ENCODE peak calls at places on chromosomes 11 and 22, in four cellular contexts. K is CD8-positive, alpha-beta T cell; N is mesendoderm; Z is kidney. W is an unnamed sample. For H3K4me1, the result is how much of the 10 kb centered on the place peaks cover.

GRCh38 chr11:116794851-116795250 is 3.2 kb upstream of the APOA5 start:
- DNase-seq in N (no peak), Z (no peak), K (no peak), W (no peak)

GRCh38 chr22:31173386-31174145 is 13.6 kb downstream of the RNF185 start:
- DNase-seq in K (no peak), N (peak), Z (no peak), W (no peak)

GRCh38 chr22:46568102-46568809 is 30.8 kb upstream of the CELSR1 start:
- DNase-seq in Z (peak), K (no peak), N (no peak), W (no peak)

GRCh38 chr11:120574881-120575280 is 63.3 kb downstream of the GRIK4 start:
- DNase-seq in K (no peak), Z (peak), N (peak), W (peak)

GRCh38 chr22:44573451-44573850 is 75.4 kb upstream of the RTL6 start:
- DNase-seq in K (no peak), N (no peak), Z (no peak), W (no peak)

GRCh38 chr11:134207538-134208239 is 16.1 kb downstream of the NCAPD3 start:
- DNase-seq in N (peak), Z (no peak), K (peak), W (peak)

GRCh38 chr22:43341565-43341964 is 1.6 kb downstream of the SCUBE1 start:
- DNase-seq in N (no peak), K (no peak), Z (no peak), W (peak)

GRCh38 chr22:40190501-40190900 is 12.8 kb downstream of the TNRC6B start:
- DNase-seq in Z (no peak), N (no peak), K (no peak), W (peak)

GRCh38 chr22:27919943-27920755 is 1.1 kb upstream of the PITPNB start:
- DNase-seq in Z (no peak), N (peak), K (no peak), W (peak)

GRCh38 chr11:94802501-94802900 is 34.3 kb downstream of the AMOTL1 start:
- DNase-seq in N (no peak), K (no peak), Z (no peak), W (no peak)

GRCh38 chr22:46229701-46230100 is 20.4 kb downstream of the CDPF1 start:
- DNase-seq in Z (no peak), K (no peak), N (no peak), W (no peak)

GRCh38 chr11:134034496-134035381 is 34.1 kb upstream of the JAM3 start:
- DNase-seq in N (no peak), K (no peak), Z (no peak), W (no peak)

GRCh38 chr11:8082391-8083087 is 1.5 kb downstream of the TUB start:
- DNase-seq in K (no peak), Z (no peak), N (peak), W (peak)

GRCh38 chr11:13923716-13924650 is 38.5 kb upstream of the SPON1 start:
- DNase-seq in K (no peak), N (no peak), Z (no peak), W (no peak)

GRCh38 chr22:21762712-21763581 is 27.4 kb upstream of the YPEL1 start:
- DNase-seq in Z (no peak), K (no peak), N (no peak), W (no peak)

GRCh38 chr22:21765909-21766529 is 30.4 kb upstream of the YPEL1 start:
- DNase-seq in Z (no peak), K (no peak), N (no peak), W (no peak)

GRCh38 chr22:21761994-21762680 is 26.5 kb upstream of the YPEL1 start:
- DNase-seq in Z (no peak), K (no peak), N (no peak), W (no peak)

GRCh38 chr22:21766933-21767462 is 31.4 kb upstream of the YPEL1 start:
- DNase-seq in Z (no peak), K (peak), N (no peak), W (no peak)

DNA sequence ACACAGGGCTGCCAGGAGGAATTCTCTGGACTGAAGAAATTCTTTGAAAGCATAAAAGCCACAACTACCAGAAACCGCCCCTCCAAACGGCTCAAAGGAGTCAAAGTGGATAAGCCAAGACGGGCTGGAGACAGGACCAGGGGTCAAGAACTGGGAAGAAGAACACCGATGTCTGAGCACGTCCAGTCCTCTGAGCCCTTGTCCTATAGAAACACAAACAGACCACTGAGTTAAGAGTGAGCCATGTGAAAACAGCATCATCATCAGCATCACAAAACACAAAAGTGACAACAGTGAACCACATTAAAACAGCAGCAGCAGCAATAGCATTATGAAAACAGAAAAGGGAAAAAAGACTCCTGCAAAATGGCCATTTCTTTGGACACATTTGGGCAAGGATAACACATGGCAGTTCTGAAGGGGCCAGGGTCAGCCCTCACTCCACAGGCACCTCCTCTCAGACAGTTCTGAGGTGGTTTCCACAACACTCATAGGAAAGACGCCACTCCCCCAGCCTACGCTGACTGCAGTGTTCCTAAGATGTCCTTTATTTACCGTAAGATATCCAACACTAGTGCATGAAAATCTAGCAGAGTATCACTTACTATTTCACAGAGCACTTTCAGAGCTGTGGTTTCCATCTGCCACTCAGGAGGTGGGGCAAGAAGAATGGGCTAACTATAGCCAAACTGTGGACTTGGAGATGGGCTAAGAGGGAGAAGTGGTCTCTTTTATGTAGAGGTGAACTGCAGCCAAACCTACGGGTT is 28.6 kb upstream of the YPEL1 start:
- DNase-seq in N (no peak), Z (no peak), K (no peak), W (no peak)
- H3K4me1 ChIP-seq in N (under half), Z (under half), K (half or more), W (under half)

GRCh38 chr11:122745111-122745510 is 89.6 kb downstream of the UBASH3B start:
- DNase-seq in Z (no peak), N (no peak), K (no peak), W (no peak)

GRCh38 chr11:122743093-122743741 is 87.7 kb downstream of the UBASH3B start:
- DNase-seq in K (no peak), Z (no peak), N (no peak), W (no peak)

GRCh38 chr11:122743949-122744876 is 88.7 kb downstream of the UBASH3B start:
- DNase-seq in K (peak), N (no peak), Z (no peak), W (peak)

GRCh38 chr11:122741613-122742012 is 86.1 kb downstream of the UBASH3B start:
- DNase-seq in N (no peak), Z (peak), K (no peak), W (no peak)

GRCh38 chr11:122742350-122742749 is 86.8 kb downstream of the UBASH3B start:
- DNase-seq in N (no peak), K (no peak), Z (no peak), W (no peak)
- H3K27ac ChIP-seq in N (no peak), K (no peak), Z (no peak), W (no peak)

DNA sequence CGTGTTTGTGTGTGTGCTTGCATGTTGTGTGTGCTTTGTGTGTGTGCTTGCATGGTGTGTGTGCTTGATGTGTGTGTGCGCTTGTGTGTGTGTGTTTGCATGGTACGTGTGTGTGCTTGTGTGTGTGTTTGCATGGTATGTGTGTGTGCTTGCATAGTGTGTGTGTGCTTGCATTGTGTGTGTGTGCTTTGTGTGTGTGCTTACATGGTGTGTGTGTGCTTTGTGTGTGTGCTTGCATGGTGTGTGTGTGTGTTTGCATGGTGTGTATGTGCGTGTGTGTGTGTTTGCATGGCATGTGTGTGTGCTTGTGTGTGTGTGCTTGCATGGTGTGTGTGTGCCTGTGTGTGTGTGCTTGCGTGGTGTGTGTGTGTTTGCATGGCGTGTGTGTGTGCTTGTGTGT is 10.0 kb upstream of the MUC5AC start:
- DNase-seq in Z (no peak), K (no peak), N (no peak), W (no peak)
- H3K4me3 ChIP-seq in Z (no peak), K (no peak), N (peak), W (no peak)

DNA sequence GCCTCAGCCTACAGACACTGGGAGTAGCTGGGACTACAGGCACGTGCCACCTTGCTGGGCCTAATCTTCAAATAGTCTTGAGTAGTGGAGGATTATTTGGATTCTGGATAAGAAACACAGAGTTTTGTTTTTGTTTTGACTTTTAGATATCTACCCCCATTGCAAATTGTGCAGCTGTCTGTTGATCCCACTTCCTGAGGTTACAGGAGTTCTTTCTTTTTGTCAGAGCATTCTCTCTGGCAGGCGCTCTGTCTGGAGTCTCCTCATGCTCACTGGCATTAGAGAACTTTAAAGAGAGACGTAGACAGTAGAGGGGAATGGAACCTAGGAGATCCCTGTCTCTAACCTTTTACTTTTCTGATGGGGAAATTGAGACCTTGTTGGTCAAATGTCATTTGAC is 7.8 kb upstream of the ADAMTS8 start:
- DNase-seq in N (no peak), K (no peak), Z (no peak), W (no peak)
- H3K4me1 ChIP-seq in N (under half), K (under half), Z (under half), W (under half)

DNA sequence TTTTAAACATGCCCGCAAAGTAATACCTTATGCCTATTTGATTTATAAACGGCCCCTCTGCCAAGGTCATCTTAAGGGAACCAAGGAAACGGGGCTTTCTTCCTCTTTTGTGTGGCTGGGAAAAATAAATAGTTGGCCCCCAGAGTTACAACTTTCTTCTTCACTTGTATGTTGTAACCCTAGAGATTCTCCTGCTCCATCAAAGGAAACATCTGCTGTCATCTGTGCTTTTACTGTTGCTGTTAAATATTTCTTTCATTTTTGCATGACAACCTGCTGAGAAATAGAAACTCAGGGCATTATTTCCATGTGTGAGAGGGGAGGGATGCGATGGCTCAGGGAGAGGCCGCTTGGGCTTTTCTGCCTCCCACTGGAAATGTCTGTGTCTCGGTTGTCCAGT is 21.8 kb upstream of the CDC42EP2 start:
- DNase-seq in N (no peak), K (no peak), Z (no peak), W (no peak)
- H3K27ac ChIP-seq in N (no peak), K (no peak), Z (peak), W (no peak)

GRCh38 chr11:65095427-65095826 is 587 bp upstream of the VPS51 start:
- DNase-seq in K (no peak), N (no peak), Z (no peak), W (no peak)
- H3K4me3 ChIP-seq in K (no peak), N (no peak), Z (peak), W (peak)

GRCh38 chr22:23181763-23182288 is 1.5 kb downstream of the BCR start:
- DNase-seq in K (no peak), N (peak), Z (no peak), W (no peak)
- H3K4me1 ChIP-seq in K (under half), N (under half), Z (under half), W (under half)

GRCh38 chr11:12862761-12863469 is 146.2 kb upstream of the RASSF10 start:
- DNase-seq in N (peak), Z (peak), K (no peak), W (peak)
- H3K27ac ChIP-seq in N (peak), Z (no peak), K (no peak), W (peak)

GRCh38 chr11:67304511-67305113 is 1.3 kb downstream of the SSH3 start:
- DNase-seq in K (no peak), Z (no peak), N (no peak), W (peak)
- H3K4me3 ChIP-seq in K (peak), Z (peak), N (no peak), W (peak)

GRCh38 chr11:59187587-59187986 is 15.7 kb downstream of the DTX4 start:
- DNase-seq in K (no peak), N (no peak), Z (peak), W (no peak)

GRCh38 chr11:59187020-59187419 is 15.1 kb downstream of the DTX4 start:
- DNase-seq in K (no peak), N (no peak), Z (no peak), W (no peak)

GRCh38 chr11:59184876-59185275 is 12.9 kb downstream of the DTX4 start:
- DNase-seq in K (no peak), N (no peak), Z (no peak), W (no peak)

GRCh38 chr11:59185412-59185811 is 13.5 kb downstream of the DTX4 start:
- DNase-seq in N (no peak), K (no peak), Z (no peak), W (no peak)

DNA sequence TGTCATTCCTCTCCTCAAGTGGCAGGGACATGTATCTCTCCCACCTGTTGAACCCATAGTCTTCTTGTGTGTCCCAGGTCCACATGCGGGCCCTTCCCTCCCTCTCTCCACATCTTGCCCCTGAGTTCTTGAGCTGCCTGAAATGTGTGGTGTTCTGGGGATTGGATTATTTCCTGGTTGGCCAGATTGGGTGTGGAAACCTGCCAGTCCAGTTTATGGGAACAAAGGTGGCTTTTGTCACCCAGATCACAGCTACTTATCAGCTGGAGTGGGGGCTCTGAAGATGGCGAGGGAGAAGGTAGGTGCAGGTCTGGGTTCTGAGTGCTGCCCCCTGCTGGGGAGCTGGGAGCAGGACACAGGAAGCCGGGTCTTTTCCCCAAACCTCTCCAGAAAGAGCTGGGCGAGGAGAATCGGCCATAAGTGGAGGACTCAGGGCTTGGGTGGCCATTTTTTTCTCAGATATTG is 14.2 kb downstream of the DTX4 start:
- DNase-seq in Z (no peak), N (peak), K (no peak), W (peak)
- H3K4me1 ChIP-seq in Z (under half), N (under half), K (under half), W (under half)